ENCODE peak calls at places on chromosomes 7 and 10, in eight cellular contexts. Y, J, U, T, M, L, Z and C are unnamed samples.
A peak's percentile ranks its signal among the peaks of the same experiment; 100 is the strongest.

GRCh38 chr7:55965805-55966421 is 1.5 kb downstream of the NIPSNAP2 start:
- DNase-seq in J (no peak), U (no peak), M (peak; percentile 73), Y (peak; percentile 91), T (no peak), Z (no peak), L (peak; percentile 61), C (no peak)

GRCh38 chr7:48617508-48617907 is 306.8 kb upstream of the CDC14C start:
- DNase-seq in L (no peak), Y (no peak), T (no peak), Z (no peak), M (no peak), U (no peak), J (no peak), C (no peak)

GRCh38 chr10:3471927-3472704 is 299.5 kb upstream of the PITRM1 start:
- DNase-seq in J (no peak), U (no peak), T (no peak), Z (peak; percentile 83), M (no peak), Y (no peak), L (no peak), C (no peak)

GRCh38 chr10:110205051-110205675 is 2.2 kb upstream of the MXI1 start:
- DNase-seq in J (no peak), Y (no peak), M (no peak), L (no peak), Z (no peak), U (no peak), T (no peak), C (no peak)

GRCh38 chr10:129759214-129760002 is 204.7 kb downstream of the EBF3 start:
- DNase-seq in Z (no peak), Y (no peak), T (no peak), U (no peak), M (no peak), L (no peak), J (no peak), C (no peak)

GRCh38 chr10:132466520-132467463 is 69.8 kb downstream of the PWWP2B start:
- DNase-seq in J (no peak), Y (no peak), L (no peak), Z (no peak), T (no peak), M (no peak), U (no peak), C (no peak)

GRCh38 chr7:38858281-38858884 is 50.6 kb downstream of the VPS41 start:
- DNase-seq in M (peak; percentile 82), L (peak; percentile 42), J (no peak), U (no peak), Y (no peak), T (no peak), Z (no peak), C (no peak)

GRCh38 chr7:142603870-142604448 is 145.3 kb upstream of the PRSS1 start:
- DNase-seq in Z (no peak), Y (peak; percentile 26), U (no peak), L (peak; percentile 71), J (peak; percentile 41), T (no peak), M (peak; percentile 73), C (peak; percentile 9)

GRCh38 chr7:31056775-31057346 is 4.8 kb downstream of the ADCYAP1R1 start:
- DNase-seq in T (no peak), Y (no peak), U (no peak), J (no peak), L (peak; percentile 33), M (no peak), Z (no peak), C (no peak)

GRCh38 chr10:22244001-22244400 is 26.2 kb upstream of the EBLN1 start:
- DNase-seq in T (no peak), L (no peak), U (no peak), Y (no peak), M (no peak), Z (no peak), J (no peak), C (no peak)

GRCh38 chr7:45646996-45647411 is 72.8 kb downstream of the ADCY1 start:
- DNase-seq in Y (peak; percentile 90), Z (no peak), L (no peak), M (no peak), J (no peak), T (no peak), U (no peak), C (no peak)

GRCh38 chr7:140260767-140261486 is 84.1 kb upstream of the KDM7A start:
- DNase-seq in M (no peak), U (no peak), L (no peak), Y (no peak), J (no peak), T (no peak), Z (peak; percentile 56), C (no peak)

GRCh38 chr10:117536359-117536861 is 6.1 kb upstream of the EMX2 start:
- DNase-seq in U (no peak), M (no peak), L (no peak), J (no peak), T (no peak), Z (no peak), Y (no peak), C (no peak)

GRCh38 chr10:130045091-130045652 is 65.5 kb downstream of the C10orf143 start:
- DNase-seq in Y (no peak), L (peak; percentile 32), Z (no peak), M (no peak), U (no peak), T (no peak), J (no peak), C (no peak)

GRCh38 chr10:30812018-30812851 is 182.7 kb upstream of the LYZL2 start:
- DNase-seq in Y (peak; percentile 73), J (no peak), L (no peak), M (peak; percentile 96), T (no peak), U (no peak), Z (peak; percentile 17), C (no peak)

GRCh38 chr7:156836443-156836842 is 56.5 kb downstream of the LMBR1 start:
- DNase-seq in U (no peak), Y (no peak), Z (no peak), L (peak; percentile 9), M (no peak), J (no peak), T (no peak), C (no peak)

GRCh38 chr7:120028636-120029035 is 244.3 kb upstream of the KCND2 start:
- DNase-seq in L (no peak), Z (no peak), Y (no peak), J (no peak), U (no peak), T (no peak), M (peak; percentile 21), C (no peak)

GRCh38 chr10:62414359-62414758 is 40.2 kb downstream of the ZNF365 start:
- DNase-seq in Y (no peak), U (no peak), Z (no peak), M (no peak), J (no peak), L (peak; percentile 25), T (no peak), C (no peak)

GRCh38 chr7:39948375-39948774 is 1.7 kb upstream of the CDK13 start:
- DNase-seq in U (no peak), M (no peak), J (no peak), Y (no peak), T (no peak), Z (no peak), L (no peak), C (no peak)

GRCh38 chr10:122421054-122421625 is 33.3 kb upstream of the ARMS2 start:
- DNase-seq in Z (no peak), J (no peak), Y (no peak), M (no peak), L (peak; percentile 20), T (no peak), U (no peak), C (no peak)